ENCODE peak calls at places on chromosomes 13 and 19, in nine cellular contexts. U is nucleus accumbens; E is nephron progenitor cell; S is pancreas; O is thyroid gland; D is immature natural killer cell; L is T-helper 1 cell; F is NCI-H774; B is CD4-positive, alpha-beta T cell. V is an unnamed sample.
A peak's percentile ranks its signal among the peaks of the same experiment; 100 is the strongest.

GRCh38 chr19:38663957-38664502 is 16.6 kb downstream of the ACTN4 start:
- DNase-seq in U (peak; percentile 49), E (no peak), S (peak; percentile 63), O (peak; percentile 57), D (peak; percentile 78), L (no peak), F (no peak), B (no peak), V (no peak)

GRCh38 chr19:49133621-49134454 is 14.5 kb downstream of the PPFIA3 start:
- DNase-seq in U (no peak), E (no peak), S (peak; percentile 87), O (peak; percentile 82), D (no peak), L (peak; percentile 58), F (peak; percentile 17), B (peak; percentile 56), V (peak; percentile 83)

GRCh38 chr19:3618144-3618810 is 8.3 kb downstream of the CACTIN start:
- DNase-seq in U (peak; percentile 21), E (peak; percentile 74), S (no peak), O (peak; percentile 40), D (peak; percentile 56), L (no peak), F (no peak), B (no peak), V (no peak)

GRCh38 chr19:40740747-40741146 is 9.5 kb downstream of the ACTMAP start:
- DNase-seq in U (peak; percentile 22), E (no peak), S (no peak), O (no peak), D (no peak), L (no peak), F (no peak), B (no peak), V (no peak)

GRCh38 chr19:45472557-45473365 is 5.0 kb downstream of the FOSB start:
- DNase-seq in U (no peak), E (peak; percentile 50), S (no peak), O (peak; percentile 26), D (peak; percentile 43), L (no peak), F (no peak), B (no peak), V (no peak)

GRCh38 chr13:53782400-53783030 is 753.9 kb downstream of the OLFM4 start:
- DNase-seq in U (peak; percentile 45), E (peak; percentile 44), S (no peak), O (peak; percentile 33), D (no peak), L (peak; percentile 17), F (peak; percentile 62), B (no peak), V (peak; percentile 85)

GRCh38 chr19:56671613-56671994 is at the start of gene ZNF835:
- DNase-seq in U (peak; percentile 94), E (no peak), S (peak; percentile 91), O (peak; percentile 93), D (peak; percentile 87), L (peak; percentile 62), F (peak; percentile 89), B (peak; percentile 76), V (no peak)

GRCh38 chr19:2751438-2751830 is 11.6 kb upstream of the SLC39A3 start:
- DNase-seq in U (no peak), E (no peak), S (no peak), O (no peak), D (no peak), L (no peak), F (no peak), B (no peak), V (no peak)

GRCh38 chr13:102250448-102250847 is 151.4 kb downstream of the FGF14 start:
- DNase-seq in U (no peak), E (no peak), S (no peak), O (no peak), D (no peak), L (no peak), F (no peak), B (no peak), V (no peak)

GRCh38 chr19:1168877-1169791 is 4.9 kb downstream of the SBNO2 start:
- DNase-seq in U (no peak), E (peak; percentile 66), S (peak; percentile 79), O (peak; percentile 52), D (no peak), L (no peak), F (no peak), B (no peak), V (no peak)

GRCh38 chr19:12969292-12969988 is at the start of gene DAND5:
- DNase-seq in U (peak; percentile 66), E (no peak), S (peak; percentile 85), O (peak; percentile 64), D (no peak), L (no peak), F (no peak), B (no peak), V (peak; percentile 44)

GRCh38 chr19:4115050-4115817 is 8.7 kb downstream of the MAP2K2 start:
- DNase-seq in U (peak; percentile 29), E (no peak), S (no peak), O (no peak), D (peak; percentile 75), L (peak; percentile 73), F (no peak), B (peak; percentile 67), V (no peak)

GRCh38 chr13:23433171-23434153 is at the start of gene SACS:
- DNase-seq in U (peak; percentile 63), E (peak; percentile 48), S (no peak), O (peak; percentile 5), D (no peak), L (no peak), F (no peak), B (no peak), V (peak; percentile 79)

GRCh38 chr19:55451522-55452380 is 8.7 kb upstream of the SHISA7 start:
- DNase-seq in U (peak; percentile 71), E (peak; percentile 58), S (peak; percentile 77), O (no peak), D (no peak), L (no peak), F (peak; percentile 24), B (no peak), V (peak; percentile 66)

GRCh38 chr13:27026396-27026795 is 145.2 kb downstream of the USP12 start:
- DNase-seq in U (no peak), E (no peak), S (no peak), O (no peak), D (no peak), L (no peak), F (no peak), B (no peak), V (no peak)

GRCh38 chr19:45825917-45826893 is 11.1 kb upstream of the RSPH6A start:
- DNase-seq in U (no peak), E (no peak), S (peak; percentile 55), O (no peak), D (no peak), L (no peak), F (no peak), B (no peak), V (no peak)

GRCh38 chr13:67069117-67069767 is 160.9 kb downstream of the PCDH9 start:
- DNase-seq in U (no peak), E (no peak), S (no peak), O (no peak), D (no peak), L (no peak), F (no peak), B (no peak), V (peak; percentile 48)

GRCh38 chr13:101977475-101977874 is 424.4 kb downstream of the FGF14 start:
- DNase-seq in U (no peak), E (no peak), S (no peak), O (no peak), D (no peak), L (no peak), F (no peak), B (no peak), V (no peak)

V was measured in NCI-H146.